ENCODE peak calls at places on chromosomes 5 and 9, in eight cellular contexts. One of them, this sample, is unnamed.

GRCh38 chr5:10736354-10736753 is 24.7 kb downstream of the DAP start:
- DNase-seq in right lobe of liver: no peak
- DNase-seq in fibroblast of lung: no peak
- DNase-seq in right cardiac atrium: no peak
- DNase-seq in A549: no peak
- DNase-seq in CD8-positive, alpha-beta T cell: no peak
- DNase-seq in Peyer's patch: no peak
- DNase-seq in endodermal cell: no peak
- DNase-seq in this sample: no peak

GRCh38 chr5:52989781-52990530 is 804 bp downstream of the ITGA2 start:
- DNase-seq in right lobe of liver: peak; percentile 45
- DNase-seq in CD8-positive, alpha-beta T cell: peak; percentile 52
- DNase-seq in A549: no peak
- DNase-seq in endodermal cell: peak; percentile 85
- DNase-seq in right cardiac atrium: peak; percentile 71
- DNase-seq in fibroblast of lung: peak; percentile 70
- DNase-seq in Peyer's patch: peak; percentile 74
- DNase-seq in this sample: peak; percentile 46

GRCh38 chr5:92017786-92018185 is 634.7 kb upstream of the ARRDC3 start:
- DNase-seq in CD8-positive, alpha-beta T cell: no peak
- DNase-seq in fibroblast of lung: peak; percentile 70
- DNase-seq in A549: peak; percentile 57
- DNase-seq in right lobe of liver: no peak
- DNase-seq in right cardiac atrium: no peak
- DNase-seq in Peyer's patch: no peak
- DNase-seq in endodermal cell: no peak
- DNase-seq in this sample: no peak

GRCh38 chr9:137791947-137792346 is 85.6 kb upstream of the CACNA1B start:
- DNase-seq in right lobe of liver: no peak
- DNase-seq in A549: no peak
- DNase-seq in endodermal cell: no peak
- DNase-seq in right cardiac atrium: peak; percentile 37
- DNase-seq in Peyer's patch: no peak
- DNase-seq in fibroblast of lung: no peak
- DNase-seq in CD8-positive, alpha-beta T cell: no peak
- DNase-seq in this sample: no peak

GRCh38 chr5:77874691-77875090 is 98.6 kb upstream of the TBCA start:
- DNase-seq in endodermal cell: no peak
- DNase-seq in right cardiac atrium: no peak
- DNase-seq in right lobe of liver: no peak
- DNase-seq in CD8-positive, alpha-beta T cell: no peak
- DNase-seq in A549: no peak
- DNase-seq in fibroblast of lung: no peak
- DNase-seq in Peyer's patch: no peak
- DNase-seq in this sample: no peak

GRCh38 chr5:112420111-112420864 is 1.2 kb upstream of the EPB41L4A start:
- DNase-seq in A549: peak; percentile 83
- DNase-seq in endodermal cell: peak; percentile 95
- DNase-seq in fibroblast of lung: peak; percentile 54
- DNase-seq in right lobe of liver: peak; percentile 82
- DNase-seq in CD8-positive, alpha-beta T cell: no peak
- DNase-seq in Peyer's patch: peak; percentile 84
- DNase-seq in right cardiac atrium: peak; percentile 95
- DNase-seq in this sample: peak; percentile 76

GRCh38 chr5:179486596-179487051 is 63.7 kb upstream of the RUFY1 start:
- DNase-seq in fibroblast of lung: peak; percentile 60
- DNase-seq in Peyer's patch: no peak
- DNase-seq in A549: no peak
- DNase-seq in endodermal cell: no peak
- DNase-seq in right cardiac atrium: no peak
- DNase-seq in CD8-positive, alpha-beta T cell: no peak
- DNase-seq in right lobe of liver: no peak
- DNase-seq in this sample: peak; percentile 55

GRCh38 chr5:145587308-145588071 is 247.7 kb downstream of the PRELID2 start:
- DNase-seq in A549: peak; percentile 72
- DNase-seq in right cardiac atrium: no peak
- DNase-seq in fibroblast of lung: peak; percentile 66
- DNase-seq in CD8-positive, alpha-beta T cell: no peak
- DNase-seq in right lobe of liver: no peak
- DNase-seq in endodermal cell: no peak
- DNase-seq in Peyer's patch: no peak
- DNase-seq in this sample: no peak

GRCh38 chr5:120539471-120539870 is 75.4 kb downstream of the PRR16 start:
- DNase-seq in Peyer's patch: no peak
- DNase-seq in A549: no peak
- DNase-seq in endodermal cell: no peak
- DNase-seq in right cardiac atrium: no peak
- DNase-seq in CD8-positive, alpha-beta T cell: no peak
- DNase-seq in right lobe of liver: no peak
- DNase-seq in fibroblast of lung: no peak
- DNase-seq in this sample: no peak

GRCh38 chr9:88017086-88017485 is 42.8 kb upstream of the CDK20 start:
- DNase-seq in fibroblast of lung: no peak
- DNase-seq in endodermal cell: no peak
- DNase-seq in Peyer's patch: no peak
- DNase-seq in right lobe of liver: no peak
- DNase-seq in CD8-positive, alpha-beta T cell: no peak
- DNase-seq in right cardiac atrium: no peak
- DNase-seq in A549: no peak
- DNase-seq in this sample: peak; percentile 70

GRCh38 chr5:155459889-155460500 is 446.4 kb downstream of the KIF4B start:
- DNase-seq in CD8-positive, alpha-beta T cell: no peak
- DNase-seq in A549: no peak
- DNase-seq in fibroblast of lung: no peak
- DNase-seq in right lobe of liver: no peak
- DNase-seq in right cardiac atrium: no peak
- DNase-seq in endodermal cell: no peak
- DNase-seq in Peyer's patch: no peak
- DNase-seq in this sample: no peak

GRCh38 chr5:38445374-38446028 is 110.9 kb downstream of the LIFR start:
- DNase-seq in Peyer's patch: no peak
- DNase-seq in right cardiac atrium: peak; percentile 82
- DNase-seq in fibroblast of lung: peak; percentile 21
- DNase-seq in A549: no peak
- DNase-seq in right lobe of liver: no peak
- DNase-seq in CD8-positive, alpha-beta T cell: no peak
- DNase-seq in endodermal cell: peak; percentile 58
- DNase-seq in this sample: no peak

GRCh38 chr5:172868924-172869565 is 35.0 kb downstream of the ERGIC1 start:
- DNase-seq in CD8-positive, alpha-beta T cell: no peak
- DNase-seq in endodermal cell: no peak
- DNase-seq in A549: peak; percentile 93
- DNase-seq in right cardiac atrium: peak; percentile 95
- DNase-seq in Peyer's patch: no peak
- DNase-seq in right lobe of liver: peak; percentile 89
- DNase-seq in fibroblast of lung: peak; percentile 96
- DNase-seq in this sample: no peak

GRCh38 chr9:113572076-113572861 is 108.7 kb downstream of the RGS3 start:
- DNase-seq in Peyer's patch: no peak
- DNase-seq in CD8-positive, alpha-beta T cell: no peak
- DNase-seq in A549: no peak
- DNase-seq in right cardiac atrium: peak; percentile 56
- DNase-seq in endodermal cell: peak; percentile 40
- DNase-seq in fibroblast of lung: no peak
- DNase-seq in right lobe of liver: peak; percentile 30
- DNase-seq in this sample: peak; percentile 29

GRCh38 chr5:91499943-91500531 is 116.9 kb upstream of the ARRDC3 start:
- DNase-seq in fibroblast of lung: peak; percentile 76
- DNase-seq in endodermal cell: no peak
- DNase-seq in right lobe of liver: no peak
- DNase-seq in right cardiac atrium: no peak
- DNase-seq in Peyer's patch: no peak
- DNase-seq in CD8-positive, alpha-beta T cell: no peak
- DNase-seq in A549: peak; percentile 42
- DNase-seq in this sample: peak; percentile 65

GRCh38 chr9:87725900-87726709 is at the start of gene CTSL:
- DNase-seq in Peyer's patch: peak; percentile 84
- DNase-seq in A549: peak; percentile 92
- DNase-seq in fibroblast of lung: peak; percentile 87
- DNase-seq in right cardiac atrium: peak; percentile 99
- DNase-seq in endodermal cell: peak; percentile 97
- DNase-seq in CD8-positive, alpha-beta T cell: peak; percentile 58
- DNase-seq in right lobe of liver: peak; percentile 96
- DNase-seq in this sample: peak; percentile 93

GRCh38 chr9:73260506-73260905 is 108.8 kb downstream of the ANXA1 start:
- DNase-seq in right cardiac atrium: no peak
- DNase-seq in fibroblast of lung: no peak
- DNase-seq in right lobe of liver: no peak
- DNase-seq in endodermal cell: no peak
- DNase-seq in A549: no peak
- DNase-seq in Peyer's patch: no peak
- DNase-seq in CD8-positive, alpha-beta T cell: no peak
- DNase-seq in this sample: no peak

GRCh38 chr5:67511911-67512310 is 315.3 kb upstream of the CD180 start:
- DNase-seq in right cardiac atrium: no peak
- DNase-seq in A549: no peak
- DNase-seq in CD8-positive, alpha-beta T cell: no peak
- DNase-seq in right lobe of liver: no peak
- DNase-seq in fibroblast of lung: no peak
- DNase-seq in Peyer's patch: no peak
- DNase-seq in endodermal cell: no peak
- DNase-seq in this sample: no peak

GRCh38 chr9:21239917-21240316 is at the start of gene IFNA14:
- DNase-seq in right lobe of liver: no peak
- DNase-seq in endodermal cell: no peak
- DNase-seq in right cardiac atrium: no peak
- DNase-seq in fibroblast of lung: no peak
- DNase-seq in A549: no peak
- DNase-seq in Peyer's patch: no peak
- DNase-seq in CD8-positive, alpha-beta T cell: no peak
- DNase-seq in this sample: no peak

GRCh38 chr9:36264896-36265295 is 6.6 kb upstream of the GNE start:
- DNase-seq in fibroblast of lung: no peak
- DNase-seq in right cardiac atrium: no peak
- DNase-seq in endodermal cell: no peak
- DNase-seq in A549: no peak
- DNase-seq in CD8-positive, alpha-beta T cell: no peak
- DNase-seq in Peyer's patch: no peak
- DNase-seq in right lobe of liver: no peak
- DNase-seq in this sample: no peak

GRCh38 chr5:14187157-14187556 is 44.0 kb downstream of the TRIO start:
- DNase-seq in CD8-positive, alpha-beta T cell: no peak
- DNase-seq in Peyer's patch: no peak
- DNase-seq in fibroblast of lung: no peak
- DNase-seq in right cardiac atrium: no peak
- DNase-seq in endodermal cell: no peak
- DNase-seq in right lobe of liver: no peak
- DNase-seq in A549: no peak
- DNase-seq in this sample: no peak
- H3K4me1 ChIP-seq in CD8-positive, alpha-beta T cell: no peaks in the 10 kb centered on the region
- H3K4me1 ChIP-seq in Peyer's patch: no peaks in the 10 kb centered on the region
- H3K4me1 ChIP-seq in fibroblast of lung: peaks cover 71% of the 10 kb centered on the region
- H3K4me1 ChIP-seq in right cardiac atrium: peaks cover 21% of the 10 kb centered on the region
- H3K4me1 ChIP-seq in endodermal cell: peaks cover 7% of the 10 kb centered on the region
- H3K4me1 ChIP-seq in right lobe of liver: no peaks in the 10 kb centered on the region
- H3K4me1 ChIP-seq in A549: peaks cover 93% of the 10 kb centered on the region
- H3K4me1 ChIP-seq in this sample: peaks cover 38% of the 10 kb centered on the region

DNA sequence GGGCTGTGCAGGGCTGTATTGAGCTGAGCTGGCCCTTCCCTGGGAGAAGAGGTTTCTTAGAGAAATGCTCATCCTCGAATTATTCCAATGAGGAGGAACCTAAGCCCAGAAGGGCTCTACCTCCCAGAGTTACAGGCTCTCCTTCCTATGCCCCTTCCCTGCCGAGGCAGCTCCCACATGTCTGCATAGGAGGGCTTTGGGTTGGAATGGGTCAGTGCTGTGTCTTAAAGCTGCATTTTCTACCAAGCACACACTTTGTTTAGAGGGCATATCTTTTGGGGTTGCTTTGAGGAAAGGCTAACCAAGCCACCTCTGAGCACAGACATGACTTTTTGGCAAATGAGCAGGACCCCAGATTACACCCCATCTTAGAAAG is 9.1 kb downstream of the NEK6 start:
- DNase-seq in endodermal cell: no peak
- DNase-seq in right cardiac atrium: no peak
- DNase-seq in A549: no peak
- DNase-seq in Peyer's patch: no peak
- DNase-seq in fibroblast of lung: no peak
- DNase-seq in right lobe of liver: no peak
- DNase-seq in CD8-positive, alpha-beta T cell: no peak
- DNase-seq in this sample: no peak
- H3K4me3 ChIP-seq in endodermal cell: no peak overlapping the region
- H3K4me3 ChIP-seq in right cardiac atrium: no peak overlapping the region
- H3K4me3 ChIP-seq in A549: peak overlapping the region; percentile 4
- H3K4me3 ChIP-seq in Peyer's patch: no peak overlapping the region
- H3K4me3 ChIP-seq in fibroblast of lung: no peak overlapping the region
- H3K4me3 ChIP-seq in right lobe of liver: no peak overlapping the region
- H3K4me3 ChIP-seq in CD8-positive, alpha-beta T cell: no peak overlapping the region
- H3K4me3 ChIP-seq in this sample: no peak overlapping the region

GRCh38 chr5:151745071-151745705 is 13.2 kb downstream of the ATOX1 start:
- DNase-seq in CD8-positive, alpha-beta T cell: no peak
- DNase-seq in right cardiac atrium: peak; percentile 81
- DNase-seq in A549: no peak
- DNase-seq in Peyer's patch: no peak
- DNase-seq in endodermal cell: no peak
- DNase-seq in right lobe of liver: peak; percentile 91
- DNase-seq in fibroblast of lung: peak; percentile 77
- DNase-seq in this sample: no peak
- H3K27ac ChIP-seq in CD8-positive, alpha-beta T cell: peak overlapping the region; percentile 2
- H3K27ac ChIP-seq in right cardiac atrium: peak overlapping the region; percentile 30
- H3K27ac ChIP-seq in A549: peak overlapping the region; percentile 37
- H3K27ac ChIP-seq in Peyer's patch: no peak overlapping the region
- H3K27ac ChIP-seq in endodermal cell: no peak overlapping the region
- H3K27ac ChIP-seq in right lobe of liver: peak overlapping the region; percentile 9
- H3K27ac ChIP-seq in fibroblast of lung: peak overlapping the region; percentile 76
- H3K27ac ChIP-seq in this sample: no peak overlapping the region

GRCh38 chr5:83576341-83576740 is 104.8 kb downstream of the VCAN start:
- DNase-seq in Peyer's patch: no peak
- DNase-seq in right cardiac atrium: no peak
- DNase-seq in A549: no peak
- DNase-seq in right lobe of liver: no peak
- DNase-seq in CD8-positive, alpha-beta T cell: no peak
- DNase-seq in endodermal cell: no peak
- DNase-seq in fibroblast of lung: no peak
- DNase-seq in this sample: peak; percentile 42

GRCh38 chr5:83572271-83572670 is 100.7 kb downstream of the VCAN start:
- DNase-seq in CD8-positive, alpha-beta T cell: no peak
- DNase-seq in Peyer's patch: no peak
- DNase-seq in right lobe of liver: no peak
- DNase-seq in endodermal cell: no peak
- DNase-seq in A549: no peak
- DNase-seq in fibroblast of lung: no peak
- DNase-seq in right cardiac atrium: no peak
- DNase-seq in this sample: no peak

DNA sequence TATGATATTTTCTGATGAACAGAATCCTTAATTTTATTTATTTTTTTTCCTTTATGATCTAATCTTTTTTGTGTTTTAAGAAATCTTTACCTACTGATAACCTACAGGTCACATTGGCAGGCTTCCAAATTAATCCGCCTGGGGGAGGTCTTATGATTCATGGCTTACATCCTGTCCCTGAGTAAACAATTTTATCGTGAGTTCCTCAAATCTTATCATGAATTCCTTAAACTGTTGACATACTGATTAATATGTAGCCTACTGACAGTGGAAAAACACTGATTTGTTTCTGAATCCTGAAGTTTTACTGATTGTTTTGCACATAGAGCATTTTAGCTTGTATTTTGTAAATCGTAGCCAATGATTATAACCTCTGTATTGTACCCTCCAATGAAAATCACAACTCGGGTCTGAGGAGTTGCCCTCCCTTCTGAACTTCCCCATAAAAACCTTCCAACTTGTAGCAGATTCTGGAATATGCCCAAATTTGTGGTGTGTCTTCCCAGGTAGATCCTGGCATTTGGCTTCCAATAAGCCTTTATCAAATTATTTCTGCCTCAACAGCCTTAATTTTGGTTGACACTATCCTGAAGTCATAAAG is 105.6 kb downstream of the VCAN start:
- DNase-seq in endodermal cell: no peak
- DNase-seq in right lobe of liver: peak; percentile 61
- DNase-seq in right cardiac atrium: peak; percentile 65
- DNase-seq in A549: peak; percentile 88
- DNase-seq in Peyer's patch: no peak
- DNase-seq in fibroblast of lung: no peak
- DNase-seq in CD8-positive, alpha-beta T cell: no peak
- DNase-seq in this sample: no peak
- H3K4me1 ChIP-seq in endodermal cell: peaks cover 3% of the 10 kb centered on the region
- H3K4me1 ChIP-seq in right lobe of liver: no peaks in the 10 kb centered on the region
- H3K4me1 ChIP-seq in right cardiac atrium: no peaks in the 10 kb centered on the region
- H3K4me1 ChIP-seq in A549: peaks cover 9% of the 10 kb centered on the region
- H3K4me1 ChIP-seq in Peyer's patch: no peaks in the 10 kb centered on the region
- H3K4me1 ChIP-seq in fibroblast of lung: no peaks in the 10 kb centered on the region
- H3K4me1 ChIP-seq in CD8-positive, alpha-beta T cell: no peaks in the 10 kb centered on the region
- H3K4me1 ChIP-seq in this sample: no peaks in the 10 kb centered on the region

This sample was measured in cardiac muscle cell.